ENCODE peak calls at places on chromosomes 6 and 20, in six cellular contexts. One of them, this sample, is unnamed.

GRCh38 chr20:17541996-17542395 is 10.8 kb upstream of the BFSP1 start:
- DNase-seq in activated T-helper 1 cell treated with anti-CD3 and anti-CD28 coated beads, Interleukin-2, amount 50 U/mL, for 16 hours: no peak
- DNase-seq in lung: peak
- DNase-seq in CD8-positive, alpha-beta memory T cell: no peak
- DNase-seq in upper lobe of right lung: no peak
- DNase-seq in NCI-H1436: no peak
- DNase-seq in this sample: no peak

GRCh38 chr6:101489456-101489855 is 95.9 kb downstream of the GRIK2 start:
- DNase-seq in activated T-helper 1 cell treated with anti-CD3 and anti-CD28 coated beads, Interleukin-2, amount 50 U/mL, for 16 hours: no peak
- DNase-seq in lung: no peak
- DNase-seq in CD8-positive, alpha-beta memory T cell: no peak
- DNase-seq in upper lobe of right lung: no peak
- DNase-seq in NCI-H1436: no peak
- DNase-seq in this sample: no peak

GRCh38 chr6:42896178-42896719 is 16.8 kb downstream of the RPL7L1 start:
- DNase-seq in activated T-helper 1 cell treated with anti-CD3 and anti-CD28 coated beads, Interleukin-2, amount 50 U/mL, for 16 hours: no peak
- DNase-seq in lung: no peak
- DNase-seq in CD8-positive, alpha-beta memory T cell: no peak
- DNase-seq in upper lobe of right lung: no peak
- DNase-seq in NCI-H1436: peak
- DNase-seq in this sample: no peak

GRCh38 chr6:22752522-22752921 is 183.2 kb downstream of the HDGFL1 start:
- DNase-seq in activated T-helper 1 cell treated with anti-CD3 and anti-CD28 coated beads, Interleukin-2, amount 50 U/mL, for 16 hours: no peak
- DNase-seq in lung: no peak
- DNase-seq in CD8-positive, alpha-beta memory T cell: no peak
- DNase-seq in upper lobe of right lung: no peak
- DNase-seq in NCI-H1436: no peak
- DNase-seq in this sample: no peak

GRCh38 chr6:119012521-119012920 is 65.9 kb downstream of the FAM184A start:
- DNase-seq in activated T-helper 1 cell treated with anti-CD3 and anti-CD28 coated beads, Interleukin-2, amount 50 U/mL, for 16 hours: no peak
- DNase-seq in lung: no peak
- DNase-seq in CD8-positive, alpha-beta memory T cell: no peak
- DNase-seq in upper lobe of right lung: no peak
- DNase-seq in NCI-H1436: no peak
- DNase-seq in this sample: no peak

GRCh38 chr20:60543598-60543997 is 585.4 kb downstream of the CDH26 start:
- DNase-seq in activated T-helper 1 cell treated with anti-CD3 and anti-CD28 coated beads, Interleukin-2, amount 50 U/mL, for 16 hours: no peak
- DNase-seq in lung: no peak
- DNase-seq in CD8-positive, alpha-beta memory T cell: no peak
- DNase-seq in upper lobe of right lung: no peak
- DNase-seq in NCI-H1436: no peak
- DNase-seq in this sample: no peak

GRCh38 chr20:50478162-50479036 is 31.8 kb upstream of the PTPN1 start:
- DNase-seq in activated T-helper 1 cell treated with anti-CD3 and anti-CD28 coated beads, Interleukin-2, amount 50 U/mL, for 16 hours: peak
- DNase-seq in lung: peak
- DNase-seq in CD8-positive, alpha-beta memory T cell: peak
- DNase-seq in upper lobe of right lung: peak
- DNase-seq in NCI-H1436: peak
- DNase-seq in this sample: peak

GRCh38 chr6:106748547-106749207 is 119.3 kb downstream of the QRSL1 start:
- DNase-seq in activated T-helper 1 cell treated with anti-CD3 and anti-CD28 coated beads, Interleukin-2, amount 50 U/mL, for 16 hours: no peak
- DNase-seq in lung: no peak
- DNase-seq in CD8-positive, alpha-beta memory T cell: no peak
- DNase-seq in upper lobe of right lung: no peak
- DNase-seq in NCI-H1436: no peak
- DNase-seq in this sample: no peak

GRCh38 chr6:39843305-39844020 is 51.3 kb downstream of the DAAM2 start:
- DNase-seq in activated T-helper 1 cell treated with anti-CD3 and anti-CD28 coated beads, Interleukin-2, amount 50 U/mL, for 16 hours: no peak
- DNase-seq in lung: no peak
- DNase-seq in CD8-positive, alpha-beta memory T cell: no peak
- DNase-seq in upper lobe of right lung: no peak
- DNase-seq in NCI-H1436: no peak
- DNase-seq in this sample: no peak

GRCh38 chr20:11140359-11140758 is 466.6 kb upstream of the JAG1 start:
- DNase-seq in activated T-helper 1 cell treated with anti-CD3 and anti-CD28 coated beads, Interleukin-2, amount 50 U/mL, for 16 hours: no peak
- DNase-seq in lung: no peak
- DNase-seq in CD8-positive, alpha-beta memory T cell: no peak
- DNase-seq in upper lobe of right lung: no peak
- DNase-seq in NCI-H1436: no peak
- DNase-seq in this sample: no peak

GRCh38 chr6:109523478-109523877 is 40.5 kb upstream of the ZBTB24 start:
- DNase-seq in activated T-helper 1 cell treated with anti-CD3 and anti-CD28 coated beads, Interleukin-2, amount 50 U/mL, for 16 hours: no peak
- DNase-seq in lung: no peak
- DNase-seq in CD8-positive, alpha-beta memory T cell: no peak
- DNase-seq in upper lobe of right lung: no peak
- DNase-seq in NCI-H1436: no peak
- DNase-seq in this sample: no peak

GRCh38 chr6:37547564-37548061 is 47.9 kb upstream of the CCDC167 start:
- DNase-seq in activated T-helper 1 cell treated with anti-CD3 and anti-CD28 coated beads, Interleukin-2, amount 50 U/mL, for 16 hours: no peak
- DNase-seq in lung: no peak
- DNase-seq in CD8-positive, alpha-beta memory T cell: no peak
- DNase-seq in upper lobe of right lung: no peak
- DNase-seq in NCI-H1436: no peak
- DNase-seq in this sample: no peak

GRCh38 chr20:34011275-34011674 is 17.6 kb downstream of the RALY start:
- DNase-seq in activated T-helper 1 cell treated with anti-CD3 and anti-CD28 coated beads, Interleukin-2, amount 50 U/mL, for 16 hours: no peak
- DNase-seq in lung: no peak
- DNase-seq in CD8-positive, alpha-beta memory T cell: no peak
- DNase-seq in upper lobe of right lung: no peak
- DNase-seq in NCI-H1436: no peak
- DNase-seq in this sample: no peak

GRCh38 chr20:44020406-44021148 is 105.9 kb downstream of the TOX2 start:
- DNase-seq in activated T-helper 1 cell treated with anti-CD3 and anti-CD28 coated beads, Interleukin-2, amount 50 U/mL, for 16 hours: no peak
- DNase-seq in lung: no peak
- DNase-seq in CD8-positive, alpha-beta memory T cell: no peak
- DNase-seq in upper lobe of right lung: no peak
- DNase-seq in NCI-H1436: no peak
- DNase-seq in this sample: no peak

This sample was measured in naive thymus-derived CD8-positive, alpha-beta T cell.